ENCODE peak calls at places on chromosomes 11 and 22, in four cellular contexts. One of them, this sample, is unnamed.

GRCh38 chr11:19890308-19890707 is 177.7 kb downstream of the NAV2 start:
- DNase-seq in PC-9: peak
- DNase-seq in GM23338: no peak
- DNase-seq in mammary epithelial cell: peak
- DNase-seq in this sample: peak

GRCh38 chr11:17528181-17528691 is 16.0 kb downstream of the USH1C start:
- DNase-seq in PC-9: peak
- DNase-seq in GM23338: peak
- DNase-seq in mammary epithelial cell: peak
- DNase-seq in this sample: peak

GRCh38 chr11:61554172-61554988 is 26.5 kb downstream of the SYT7 start:
- DNase-seq in mammary epithelial cell: no peak
- DNase-seq in PC-9: no peak
- DNase-seq in GM23338: no peak
- DNase-seq in this sample: no peak

GRCh38 chr11:2533642-2534115 is 88.9 kb downstream of the KCNQ1 start:
- DNase-seq in GM23338: peak
- DNase-seq in mammary epithelial cell: peak
- DNase-seq in PC-9: peak
- DNase-seq in this sample: peak

GRCh38 chr22:49535126-49535525 is 292.5 kb downstream of the BRD1 start:
- DNase-seq in GM23338: no peak
- DNase-seq in mammary epithelial cell: no peak
- DNase-seq in PC-9: no peak
- DNase-seq in this sample: no peak

GRCh38 chr11:83035070-83035854 is 36.4 kb downstream of the RAB30 start:
- DNase-seq in mammary epithelial cell: peak
- DNase-seq in GM23338: no peak
- DNase-seq in PC-9: no peak
- DNase-seq in this sample: no peak

GRCh38 chr11:122248939-122249338 is 132.9 kb upstream of the BLID start:
- DNase-seq in GM23338: no peak
- DNase-seq in PC-9: no peak
- DNase-seq in mammary epithelial cell: peak
- DNase-seq in this sample: no peak

GRCh38 chr22:25485626-25486545 is 78.6 kb upstream of the GRK3 start:
- DNase-seq in PC-9: no peak
- DNase-seq in mammary epithelial cell: no peak
- DNase-seq in GM23338: no peak
- DNase-seq in this sample: no peak

GRCh38 chr22:36160499-36160942 is at the start of gene APOL3:
- DNase-seq in PC-9: peak
- DNase-seq in GM23338: no peak
- DNase-seq in mammary epithelial cell: peak
- DNase-seq in this sample: peak

GRCh38 chr22:37139762-37140161 is 10.0 kb downstream of the IL2RB start:
- DNase-seq in PC-9: no peak
- DNase-seq in GM23338: no peak
- DNase-seq in mammary epithelial cell: no peak
- DNase-seq in this sample: no peak

GRCh38 chr22:23079240-23079768 is 9.0 kb downstream of the GNAZ start:
- DNase-seq in PC-9: no peak
- DNase-seq in mammary epithelial cell: no peak
- DNase-seq in GM23338: no peak
- DNase-seq in this sample: no peak

GRCh38 chr11:451738-452137 is 1.7 kb downstream of the PTDSS2 start:
- DNase-seq in GM23338: no peak
- DNase-seq in PC-9: no peak
- DNase-seq in mammary epithelial cell: no peak
- DNase-seq in this sample: no peak

GRCh38 chr11:8080069-8080670 is 841 bp upstream of the TUB start:
- DNase-seq in PC-9: no peak
- DNase-seq in mammary epithelial cell: no peak
- DNase-seq in GM23338: no peak
- DNase-seq in this sample: no peak

GRCh38 chr11:8079111-8079675 is 1.8 kb upstream of the TUB start:
- DNase-seq in mammary epithelial cell: no peak
- DNase-seq in GM23338: no peak
- DNase-seq in PC-9: no peak
- DNase-seq in this sample: no peak

GRCh38 chr11:8082391-8083087 is 1.5 kb downstream of the TUB start:
- DNase-seq in GM23338: peak
- DNase-seq in PC-9: no peak
- DNase-seq in mammary epithelial cell: no peak
- DNase-seq in this sample: no peak

GRCh38 chr11:8081591-8082021 is 595 bp downstream of the TUB start:
- DNase-seq in GM23338: no peak
- DNase-seq in PC-9: no peak
- DNase-seq in mammary epithelial cell: no peak
- DNase-seq in this sample: peak

GRCh38 chr11:8080674-8081590 is at the start of gene TUB:
- DNase-seq in mammary epithelial cell: no peak
- DNase-seq in GM23338: peak
- DNase-seq in PC-9: no peak
- DNase-seq in this sample: no peak
- TF ChIP-seq EZH2 in mammary epithelial cell: no peak
- TF ChIP-seq EZH2 in GM23338: no peak
- TF ChIP-seq EZH2 in PC-9: no peak
- TF ChIP-seq EZH2 in this sample: peak

DNA sequence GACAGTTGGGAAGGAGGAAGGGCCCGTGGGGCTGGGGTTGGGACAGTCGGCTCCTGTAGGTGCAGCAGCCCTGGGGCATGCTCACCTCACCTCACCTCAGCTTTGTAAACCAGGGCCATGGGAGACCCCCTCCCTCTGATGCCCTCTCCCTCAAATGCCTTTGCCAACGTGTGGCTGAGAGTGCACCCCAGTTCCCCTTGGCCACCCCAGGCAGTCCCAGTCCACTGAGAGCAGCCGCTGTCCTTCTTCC is 4.2 kb upstream of the NEAT1 start:
- DNase-seq in mammary epithelial cell: no peak
- DNase-seq in GM23338: no peak
- DNase-seq in PC-9: no peak
- DNase-seq in this sample: no peak
- H3K4me3 ChIP-seq in mammary epithelial cell: no peak
- H3K4me3 ChIP-seq in GM23338: peak
- H3K4me3 ChIP-seq in PC-9: peak
- H3K4me3 ChIP-seq in this sample: no peak

GRCh38 chr11:65573391-65574146 is 1.2 kb downstream of the FAM89B start:
- DNase-seq in PC-9: no peak
- DNase-seq in mammary epithelial cell: no peak
- DNase-seq in GM23338: no peak
- DNase-seq in this sample: no peak

GRCh38 chr11:65576232-65576866 is 496 bp downstream of the EHBP1L1 start:
- DNase-seq in mammary epithelial cell: no peak
- DNase-seq in PC-9: no peak
- DNase-seq in GM23338: no peak
- DNase-seq in this sample: no peak

GRCh38 chr11:65575568-65576231 is at the start of gene EHBP1L1:
- DNase-seq in GM23338: peak
- DNase-seq in mammary epithelial cell: peak
- DNase-seq in PC-9: peak
- DNase-seq in this sample: peak

GRCh38 chr11:65574147-65574962 is 1.5 kb upstream of the EHBP1L1 start:
- DNase-seq in GM23338: peak
- DNase-seq in mammary epithelial cell: peak
- DNase-seq in PC-9: peak
- DNase-seq in this sample: peak

DNA sequence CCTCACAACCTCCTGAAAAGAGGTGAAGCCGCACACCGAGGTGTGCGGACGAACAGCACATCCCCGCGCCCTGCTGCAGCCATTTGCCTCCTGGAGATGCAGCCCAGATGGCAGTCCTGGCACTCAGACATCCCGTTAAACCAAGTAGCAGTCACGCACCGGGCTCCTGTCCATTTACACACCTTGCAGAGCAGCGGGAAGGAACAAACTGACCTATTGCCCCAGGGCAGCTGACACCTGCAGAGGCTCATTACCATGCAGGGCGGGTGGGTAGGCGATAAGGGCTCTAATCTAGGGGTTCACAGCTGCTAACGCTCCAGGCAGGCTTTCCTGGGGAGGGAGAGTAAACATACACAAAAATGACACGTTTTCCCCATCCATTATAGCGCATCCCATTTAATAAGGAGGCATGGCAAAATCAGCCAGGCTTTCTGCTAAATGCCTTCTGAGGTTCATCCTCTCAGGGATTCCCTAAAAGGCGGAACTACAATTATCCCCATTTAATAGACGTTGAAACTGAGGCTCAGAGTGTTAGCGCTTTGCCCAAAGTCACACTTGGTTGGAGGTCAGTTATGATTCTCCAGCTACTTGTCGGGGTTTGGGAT is 788 bp upstream of the EHBP1L1 start:
- DNase-seq in GM23338: peak
- DNase-seq in PC-9: peak
- DNase-seq in mammary epithelial cell: no peak
- DNase-seq in this sample: peak
- TF ChIP-seq EZH2 in GM23338: peak
- TF ChIP-seq EZH2 in PC-9: no peak
- TF ChIP-seq EZH2 in mammary epithelial cell: no peak
- TF ChIP-seq EZH2 in this sample: no peak

DNA sequence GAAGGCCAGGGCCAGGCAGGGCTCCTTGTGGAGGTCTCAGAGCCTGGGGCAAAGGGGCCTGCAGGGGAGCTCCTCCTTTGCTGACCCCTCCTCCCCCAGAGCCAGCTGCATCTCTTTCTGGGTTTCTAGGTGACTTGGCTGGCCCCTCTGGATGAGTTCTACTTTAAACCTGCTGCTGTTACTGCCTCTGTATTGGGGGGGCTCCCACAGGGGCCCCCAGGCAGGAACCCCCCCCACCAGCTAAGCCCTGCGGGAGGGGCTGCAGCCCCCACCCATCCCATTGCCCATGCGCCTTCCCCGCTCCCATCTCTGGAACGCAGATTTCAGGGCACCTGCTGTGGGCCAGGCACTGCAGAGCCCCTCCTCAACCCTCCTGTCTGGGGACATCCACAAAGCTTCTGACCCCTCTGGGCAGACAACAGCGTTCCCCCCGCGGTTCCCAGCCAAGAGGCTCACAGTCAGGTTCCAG is 890 bp upstream of the PLCB3 start:
- DNase-seq in mammary epithelial cell: no peak
- DNase-seq in PC-9: no peak
- DNase-seq in GM23338: peak
- DNase-seq in this sample: no peak
- H3K4me3 ChIP-seq in mammary epithelial cell: peak
- H3K4me3 ChIP-seq in PC-9: peak
- H3K4me3 ChIP-seq in GM23338: peak
- H3K4me3 ChIP-seq in this sample: no peak

GRCh38 chr11:32431657-32432056 is 3.7 kb downstream of the WT1 start:
- DNase-seq in mammary epithelial cell: no peak
- DNase-seq in GM23338: no peak
- DNase-seq in PC-9: no peak
- DNase-seq in this sample: no peak

GRCh38 chr11:32428665-32429293 is 6.6 kb downstream of the WT1 start:
- DNase-seq in GM23338: peak
- DNase-seq in PC-9: no peak
- DNase-seq in mammary epithelial cell: no peak
- DNase-seq in this sample: no peak

GRCh38 chr11:32432565-32433248 is 2.6 kb downstream of the WT1 start:
- DNase-seq in GM23338: peak
- DNase-seq in PC-9: no peak
- DNase-seq in mammary epithelial cell: no peak
- DNase-seq in this sample: no peak

GRCh38 chr11:32429477-32429876 is 5.9 kb downstream of the WT1 start:
- DNase-seq in mammary epithelial cell: no peak
- DNase-seq in PC-9: no peak
- DNase-seq in GM23338: peak
- DNase-seq in this sample: no peak

GRCh38 chr11:32430586-32431357 is 4.6 kb downstream of the WT1 start:
- DNase-seq in GM23338: peak
- DNase-seq in PC-9: no peak
- DNase-seq in mammary epithelial cell: no peak
- DNase-seq in this sample: no peak
- TF ChIP-seq EZH2 in GM23338: peak
- TF ChIP-seq EZH2 in PC-9: no peak
- TF ChIP-seq EZH2 in mammary epithelial cell: peak
- TF ChIP-seq EZH2 in this sample: peak

This sample was measured in endothelial cell of umbilical vein.